ENCODE peak calls at places on chromosomes 7 and 10, in four cellular contexts. E is cardiac fibroblast, B is left ventricle myocardium inferior, D is stomach. L is an unnamed sample.

GRCh38 chr10:33453081-33453850 is 118.8 kb upstream of the NRP1 start:
- DNase-seq in D (no peak), B (no peak), E (no peak), L (no peak)

GRCh38 chr7:93115796-93116195 is 2.0 kb downstream of the SAMD9 start:
- DNase-seq in E (peak), D (no peak), B (no peak), L (peak)

GRCh38 chr10:106310596-106310995 is 853.9 kb downstream of the SORCS1 start:
- DNase-seq in B (no peak), D (no peak), E (no peak), L (no peak)

GRCh38 chr7:114937422-114937821 is 15.5 kb downstream of the MDFIC start:
- DNase-seq in B (no peak), D (no peak), E (no peak), L (peak)

GRCh38 chr7:5625938-5626337 is 155.5 kb downstream of the RNF216 start:
- DNase-seq in E (peak), B (no peak), D (no peak), L (peak)

GRCh38 chr10:83122336-83122735 is 1017.0 kb upstream of the GHITM start:
- DNase-seq in B (no peak), E (no peak), D (no peak), L (peak)

GRCh38 chr10:129754211-129755050 is 209.6 kb downstream of the EBF3 start:
- DNase-seq in E (no peak), B (no peak), D (peak), L (no peak)

GRCh38 chr7:2109251-2109935 is 123.4 kb downstream of the MAD1L1 start:
- DNase-seq in D (no peak), B (no peak), E (no peak), L (no peak)

GRCh38 chr7:37052673-37053072 is 328.4 kb upstream of the AOAH start:
- DNase-seq in B (no peak), E (peak), D (no peak), L (peak)

GRCh38 chr10:11243425-11244222 is 226.0 kb downstream of the CELF2 start:
- DNase-seq in B (no peak), E (no peak), D (no peak), L (no peak)

GRCh38 chr7:102377-102711 is 90.0 kb upstream of the FAM20C start:
- DNase-seq in E (no peak), D (no peak), B (no peak), L (no peak)

GRCh38 chr10:97762816-97763215 is 9.0 kb downstream of the SFRP5 start:
- DNase-seq in E (peak), B (peak), D (no peak), L (peak)

GRCh38 chr7:31203551-31203950 is 137.0 kb downstream of the NEUROD6 start:
- DNase-seq in B (no peak), E (no peak), D (peak), L (no peak)

GRCh38 chr7:70647801-70648491 is 484.0 kb upstream of the GALNT17 start:
- DNase-seq in D (peak), E (no peak), B (no peak), L (no peak)

GRCh38 chr10:4937346-4937745 is 25.9 kb upstream of the AKR1C1 start:
- DNase-seq in E (no peak), B (no peak), D (no peak), L (no peak)

GRCh38 chr10:122515022-122515424 is 45.5 kb upstream of the DMBT1 start:
- DNase-seq in D (no peak), E (peak), B (no peak), L (peak)

GRCh38 chr10:120584786-120585185 is 127.8 kb downstream of the PLPP4 start:
- DNase-seq in B (no peak), D (no peak), E (no peak), L (no peak)

GRCh38 chr7:41771717-41772116 is 68.8 kb upstream of the INHBA start:
- DNase-seq in E (no peak), D (no peak), B (no peak), L (no peak)

GRCh38 chr10:97463363-97464132 is 17.6 kb downstream of the ZDHHC16 start:
- DNase-seq in D (peak), B (no peak), E (peak), L (peak)

GRCh38 chr10:71396714-71397339 is at the start of gene CDH23:
- DNase-seq in B (peak), E (no peak), D (peak), L (no peak)

GRCh38 chr7:117124585-117125220 is 171.4 kb downstream of the ST7 start:
- DNase-seq in D (peak), B (peak), E (peak), L (peak)

GRCh38 chr7:39987641-39988347 is 37.7 kb downstream of the CDK13 start:
- DNase-seq in E (no peak), B (no peak), D (no peak), L (no peak)

GRCh38 chr10:114470956-114471905 is 66.9 kb upstream of the AFAP1L2 start:
- DNase-seq in D (peak), E (peak), B (peak), L (peak)

GRCh38 chr10:110857265-110858158 is 14.2 kb upstream of the PDCD4 start:
- DNase-seq in D (peak), B (no peak), E (peak), L (peak)

GRCh38 chr7:25665346-25665745 is 437.1 kb upstream of the NPVF start:
- DNase-seq in E (no peak), D (no peak), B (no peak), L (no peak)

GRCh38 chr7:63899691-63900393 is 98.8 kb upstream of the ZNF722 start:
- DNase-seq in E (no peak), B (peak), D (no peak), L (no peak)

GRCh38 chr7:41885078-41885477 is 182.2 kb upstream of the INHBA start:
- DNase-seq in E (peak), B (no peak), D (no peak), L (peak)

GRCh38 chr10:130020651-130021372 is 56.7 kb upstream of the EBF3 start:
- DNase-seq in E (no peak), D (no peak), B (no peak), L (peak)

GRCh38 chr10:114491933-114492332 is 87.6 kb upstream of the AFAP1L2 start:
- DNase-seq in E (no peak), B (no peak), D (no peak), L (no peak)

GRCh38 chr10:32956365-32957197 is 1.4 kb downstream of the ITGB1 start:
- DNase-seq in D (no peak), E (no peak), B (no peak), L (no peak)

GRCh38 chr10:34280599-34281374 is 534.3 kb downstream of the PARD3 start:
- DNase-seq in D (no peak), E (peak), B (no peak), L (peak)

GRCh38 chr7:80263321-80263720 is 128.7 kb downstream of the GNAI1 start:
- DNase-seq in D (no peak), E (peak), B (no peak), L (peak)

GRCh38 chr7:121313793-121314676 is 14.8 kb upstream of the WNT16 start:
- DNase-seq in E (peak), D (no peak), B (no peak), L (peak)

GRCh38 chr7:82319674-82320118 is 123.9 kb downstream of the CACNA2D1 start:
- DNase-seq in B (peak), D (peak), E (peak), L (peak)

GRCh38 chr10:13787015-13787421 is 200.3 kb downstream of the PRPF18 start:
- DNase-seq in B (no peak), E (peak), D (no peak), L (peak)

GRCh38 chr10:106971411-106971831 is 193.1 kb downstream of the SORCS1 start:
- DNase-seq in E (no peak), D (no peak), B (no peak), L (no peak)

DNA sequence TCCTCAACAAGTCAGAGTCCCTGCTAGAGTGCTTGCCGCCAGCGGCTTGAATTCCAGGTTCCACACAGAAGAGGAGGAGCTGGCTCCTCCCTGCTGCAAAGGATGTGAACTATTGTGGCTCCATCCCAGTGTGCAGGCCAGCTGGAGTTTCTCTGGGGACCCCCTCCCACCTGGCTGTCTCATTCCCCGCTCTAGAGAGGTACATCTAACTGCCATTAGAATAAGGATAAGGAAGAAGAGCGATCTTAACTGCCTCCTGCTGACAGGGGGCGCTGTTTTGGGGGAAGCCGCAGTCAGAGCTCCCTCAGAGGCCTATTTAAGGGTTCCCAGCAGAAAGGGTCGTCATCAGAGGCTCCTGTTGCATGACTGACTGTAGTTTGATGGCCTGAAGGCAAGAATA is 40.8 kb upstream of the HECW1 start:
- DNase-seq in D (no peak), B (no peak), E (peak), L (peak)
- TF ChIP-seq CTCF in D (no peak), B (no peak), E (peak), L (peak)

GRCh38 chr10:6766061-6766460 is 186.0 kb upstream of the PRKCQ start:
- DNase-seq in D (no peak), B (no peak), E (peak), L (peak)
- H3K4me3 ChIP-seq in D (no peak), B (no peak), E (no peak), L (no peak)

GRCh38 chr7:147251924-147252323 is 1135.3 kb downstream of the CNTNAP2 start:
- DNase-seq in E (no peak), B (no peak), D (no peak), L (no peak)

GRCh38 chr7:147245274-147245673 is 1128.7 kb downstream of the CNTNAP2 start:
- DNase-seq in E (peak), B (no peak), D (peak), L (peak)

GRCh38 chr7:147249956-147250355 is 1133.4 kb downstream of the CNTNAP2 start:
- DNase-seq in D (no peak), E (no peak), B (no peak), L (no peak)
- TF ChIP-seq CTCF in D (no peak), E (peak), B (no peak), L (peak)

DNA sequence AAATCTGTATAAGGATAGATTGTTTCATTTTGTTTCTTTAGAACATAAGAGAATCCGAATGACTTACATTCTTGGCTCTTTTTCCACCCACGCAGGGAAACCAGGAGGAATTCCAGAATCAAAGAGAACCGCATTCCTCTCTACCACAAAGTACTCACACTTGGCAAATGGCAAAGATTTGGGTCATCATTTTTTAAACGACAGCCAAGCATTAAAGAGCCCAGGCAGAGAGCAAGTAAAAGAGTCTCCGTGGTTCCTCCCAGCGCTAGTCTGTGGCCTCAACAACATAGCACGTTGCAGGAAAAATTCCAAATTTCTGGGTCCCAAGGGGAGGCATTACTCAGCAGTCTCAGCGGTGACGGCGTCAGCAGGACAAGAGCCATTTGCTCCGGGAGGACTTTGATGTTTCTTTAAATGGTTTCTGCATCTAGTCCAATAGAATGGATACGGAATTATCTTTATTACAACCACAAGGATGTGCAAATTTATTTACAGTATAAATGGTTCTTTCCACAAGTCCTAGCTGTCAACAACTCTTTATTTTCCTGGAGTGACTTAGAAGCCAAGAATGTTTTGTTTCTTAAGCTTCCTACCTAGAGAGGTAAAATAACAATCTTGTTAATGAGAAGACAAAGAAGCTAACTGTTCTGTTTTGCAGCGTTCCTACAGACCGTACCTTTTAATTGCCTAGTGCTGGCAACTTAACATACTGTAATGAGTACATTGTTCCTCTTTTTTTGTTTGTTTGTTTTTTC is 232.5 kb downstream of the SKIDA1 start:
- DNase-seq in D (no peak), E (peak), B (peak), L (peak)
- H3K4me3 ChIP-seq in D (peak), E (peak), B (peak), L (peak)

DNA sequence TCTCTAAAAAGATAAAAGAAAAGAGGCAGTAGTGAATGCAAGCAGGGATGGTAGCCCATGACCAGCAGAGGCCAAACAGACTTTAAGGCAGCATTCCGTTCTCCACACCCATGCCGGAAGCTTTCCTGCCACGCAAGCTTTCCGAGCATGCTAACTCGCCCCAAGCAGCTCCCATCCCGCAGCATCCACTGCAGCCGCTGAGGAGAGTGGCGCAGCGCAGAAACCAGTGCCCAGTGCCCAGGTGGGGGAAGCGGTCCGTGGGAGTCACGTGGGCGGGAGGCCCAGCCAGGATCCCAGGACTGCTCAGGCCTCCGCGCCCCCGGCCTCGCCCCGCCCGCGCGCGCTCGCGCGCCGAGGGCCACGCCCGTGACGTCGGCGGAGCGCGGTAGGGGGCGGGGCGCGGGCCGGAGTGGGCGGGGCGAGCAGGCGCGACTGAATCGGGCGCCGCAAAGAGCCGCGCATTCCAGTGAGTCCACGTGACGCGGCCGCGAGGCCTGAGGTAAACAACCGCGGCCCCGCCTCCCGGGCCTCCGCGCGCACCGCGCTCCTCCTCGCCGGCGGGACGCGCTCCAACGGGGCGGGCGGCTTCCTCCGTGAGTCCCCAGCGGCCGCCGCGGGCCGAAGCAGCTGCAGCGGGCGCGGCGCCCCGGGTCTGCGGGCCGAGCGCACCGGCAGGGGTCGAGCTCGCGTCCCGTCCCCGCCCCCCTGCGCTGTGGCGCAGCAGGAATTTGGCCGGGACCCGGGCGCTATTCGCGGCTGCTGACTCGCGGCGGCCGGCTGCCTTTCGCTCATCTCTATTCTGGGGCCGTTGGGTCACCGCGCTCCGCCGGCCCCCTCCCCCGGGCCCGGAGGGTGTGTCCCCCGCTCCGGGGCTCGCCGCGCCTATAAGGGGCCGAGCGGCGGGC is at the start of gene OTUD1:
- DNase-seq in E (peak), B (peak), D (peak), L (peak)
- TF ChIP-seq CTCF in E (no peak), B (peak), D (peak), L (peak)

GRCh38 chr7:149414745-149415390 is 46.0 kb downstream of the ZNF777 start:
- DNase-seq in B (peak), E (peak), D (no peak), L (peak)
- H3K4me3 ChIP-seq in B (peak), E (peak), D (peak), L (peak)

GRCh38 chr10:101263146-101263837 is 34.0 kb upstream of the LBX1 start:
- DNase-seq in D (no peak), E (no peak), B (no peak), L (no peak)
- TF ChIP-seq CTCF in D (no peak), E (no peak), B (no peak), L (no peak)

DNA sequence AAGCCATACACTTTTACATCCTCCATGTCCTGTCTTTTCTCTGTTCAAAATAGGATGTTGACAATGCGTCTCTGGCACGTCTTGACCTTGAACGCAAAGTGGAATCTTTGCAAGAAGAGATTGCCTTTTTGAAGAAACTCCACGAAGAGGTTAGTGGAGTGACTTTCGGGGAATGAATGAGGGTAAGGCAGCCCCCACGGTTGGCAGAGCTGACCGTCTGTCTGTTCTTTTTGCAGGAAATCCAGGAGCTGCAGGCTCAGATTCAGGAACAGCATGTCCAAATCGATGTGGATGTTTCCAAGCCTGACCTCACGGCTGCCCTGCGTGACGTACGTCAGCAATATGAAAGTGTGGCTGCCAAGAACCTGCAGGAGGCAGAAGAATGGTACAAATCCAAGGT is 5.5 kb downstream of the VIM start:
- DNase-seq in D (no peak), B (peak), E (peak), L (peak)
- H3K4me3 ChIP-seq in D (peak), B (peak), E (no peak), L (peak)